ENCODE peak calls at places on chromosomes 11 and 22, in eight cellular contexts. L, R, M, E, X, P, F and G are unnamed samples.

GRCh38 chr11:47442514-47442913 is 6.4 kb downstream of the RAPSN start:
- DNase-seq in L (peak; percentile 75), R (no peak), M (no peak), E (no peak), X (no peak), P (peak; percentile 68), F (no peak), G (no peak)

GRCh38 chr11:127110542-127110941 is 110.0 kb upstream of the KIRREL3 start:
- DNase-seq in L (no peak), R (no peak), M (no peak), E (no peak), X (no peak), P (no peak), F (no peak), G (no peak)

GRCh38 chr22:20000246-20001081 is 16.2 kb downstream of the ARVCF start:
- DNase-seq in L (peak; percentile 59), R (no peak), M (peak; percentile 39), E (no peak), X (no peak), P (peak; percentile 67), F (no peak), G (no peak)

GRCh38 chr11:9138612-9139579 is 47.5 kb upstream of the SCUBE2 start:
- DNase-seq in L (peak; percentile 59), R (no peak), M (peak; percentile 91), E (peak; percentile 49), X (peak; percentile 81), P (peak; percentile 36), F (no peak), G (no peak)

GRCh38 chr11:2535673-2536439 is 91.0 kb downstream of the KCNQ1 start:
- DNase-seq in L (no peak), R (no peak), M (no peak), E (peak; percentile 12), X (no peak), P (no peak), F (no peak), G (peak; percentile 15)

GRCh38 chr11:12827929-12828812 is 153.9 kb downstream of the TEAD1 start:
- DNase-seq in L (no peak), R (no peak), M (peak; percentile 96), E (no peak), X (no peak), P (peak; percentile 31), F (no peak), G (peak; percentile 39)

GRCh38 chr11:76629853-76630599 is 40.5 kb downstream of the LRRC32 start:
- DNase-seq in L (no peak), R (no peak), M (no peak), E (peak; percentile 76), X (no peak), P (peak; percentile 87), F (peak; percentile 45), G (peak; percentile 81)

GRCh38 chr11:77823775-77824174 is 2.8 kb downstream of the AAMDC start:
- DNase-seq in L (no peak), R (no peak), M (no peak), E (no peak), X (no peak), P (no peak), F (no peak), G (no peak)

GRCh38 chr11:70666336-70666735 is 268.0 kb downstream of the CTTN start:
- DNase-seq in L (no peak), R (no peak), M (no peak), E (no peak), X (no peak), P (no peak), F (no peak), G (no peak)

GRCh38 chr11:83785942-83786341 is 499.8 kb upstream of the CCDC90B start:
- DNase-seq in L (no peak), R (no peak), M (no peak), E (no peak), X (no peak), P (no peak), F (no peak), G (no peak)

GRCh38 chr11:33500865-33501479 is 199.7 kb downstream of the C11orf91 start:
- DNase-seq in L (no peak), R (no peak), M (no peak), E (no peak), X (no peak), P (peak; percentile 12), F (no peak), G (no peak)

GRCh38 chr11:126843096-126843495 is 157.5 kb downstream of the KIRREL3 start:
- DNase-seq in L (no peak), R (no peak), M (no peak), E (no peak), X (no peak), P (no peak), F (no peak), G (no peak)

GRCh38 chr22:43440556-43440955 is 28.7 kb downstream of the MPPED1 start:
- DNase-seq in L (no peak), R (no peak), M (peak; percentile 2), E (no peak), X (no peak), P (no peak), F (no peak), G (no peak)

GRCh38 chr22:35868938-35869337 is 151.3 kb downstream of the APOL5 start:
- DNase-seq in L (no peak), R (no peak), M (no peak), E (no peak), X (peak; percentile 13), P (no peak), F (no peak), G (no peak)

GRCh38 chr11:110425751-110426545 is 3.8 kb upstream of the FDX1 start:
- DNase-seq in L (no peak), R (no peak), M (peak; percentile 15), E (no peak), X (no peak), P (no peak), F (no peak), G (no peak)

GRCh38 chr11:19978668-19979518 is 181.4 kb downstream of the DBX1 start:
- DNase-seq in L (no peak), R (no peak), M (no peak), E (peak; percentile 33), X (peak; percentile 26), P (no peak), F (no peak), G (no peak)

GRCh38 chr11:27456140-27456801 is 16.3 kb downstream of the LGR4 start:
- DNase-seq in L (no peak), R (no peak), M (peak; percentile 16), E (no peak), X (no peak), P (no peak), F (no peak), G (no peak)

GRCh38 chr11:7480132-7480531 is 5.2 kb upstream of the OLFML1 start:
- DNase-seq in L (no peak), R (no peak), M (no peak), E (peak; percentile 26), X (no peak), P (no peak), F (no peak), G (no peak)

GRCh38 chr11:66333220-66333877 is 2.9 kb downstream of the RIN1 start:
- DNase-seq in L (no peak), R (no peak), M (no peak), E (no peak), X (no peak), P (no peak), F (no peak), G (no peak)

GRCh38 chr11:64729851-64730382 is 6.9 kb upstream of the NRXN2 start:
- DNase-seq in L (no peak), R (no peak), M (peak; percentile 42), E (no peak), X (no peak), P (no peak), F (no peak), G (no peak)

GRCh38 chr22:29314074-29314473 is 1.4 kb downstream of the RASL10A start:
- DNase-seq in L (no peak), R (no peak), M (peak; percentile 23), E (no peak), X (no peak), P (no peak), F (no peak), G (no peak)

GRCh38 chr22:35605787-35606492 is 11.2 kb downstream of the MB start:
- DNase-seq in L (no peak), R (no peak), M (no peak), E (no peak), X (no peak), P (peak; percentile 70), F (no peak), G (peak; percentile 54)

GRCh38 chr22:23074451-23074850 is 4.1 kb downstream of the GNAZ start:
- DNase-seq in L (no peak), R (no peak), M (no peak), E (no peak), X (no peak), P (no peak), F (no peak), G (peak; percentile 10)

GRCh38 chr11:129457321-129457720 is 81.7 kb downstream of the BARX2 start:
- DNase-seq in L (no peak), R (no peak), M (peak; percentile 73), E (no peak), X (no peak), P (no peak), F (no peak), G (no peak)